ENCODE peak calls at places on chromosomes 5 and 9, in five cellular contexts. G is CD8-positive, alpha-beta T cell; V is CD8-positive, alpha-beta memory T cell; S is Peyer's patch; L is psoas muscle. M is an unnamed sample.
A peak's percentile ranks its signal among the peaks of the same experiment; 100 is the strongest.

GRCh38 chr9:89999534-90000370 is 394.9 kb downstream of the GADD45G start:
- DNase-seq in G (peak; percentile 31), V (no peak), S (peak; percentile 80), L (peak; percentile 67), M (peak; percentile 96)

GRCh38 chr5:11909471-11909870 is 5.2 kb upstream of the CTNND2 start:
- DNase-seq in G (no peak), V (no peak), S (no peak), L (no peak), M (no peak)

GRCh38 chr5:89855417-89855816 is 554.1 kb downstream of the CETN3 start:
- DNase-seq in G (no peak), V (no peak), S (no peak), L (no peak), M (no peak)

GRCh38 chr5:432201-432927 is 10.6 kb upstream of the EXOC3 start:
- DNase-seq in G (no peak), V (no peak), S (no peak), L (no peak), M (no peak)

GRCh38 chr9:72473474-72474241 is 47.8 kb upstream of the TMC1 start:
- DNase-seq in G (no peak), V (no peak), S (no peak), L (no peak), M (peak; percentile 62)

GRCh38 chr9:122402403-122403268 is 31.8 kb downstream of the PTGS1 start:
- DNase-seq in G (no peak), V (no peak), S (no peak), L (no peak), M (no peak)

GRCh38 chr9:13281356-13282016 is 2.0 kb upstream of the MPDZ start:
- DNase-seq in G (no peak), V (no peak), S (no peak), L (no peak), M (no peak)

GRCh38 chr5:163381832-163382231 is 55.6 kb upstream of the CCNG1 start:
- DNase-seq in G (no peak), V (no peak), S (no peak), L (no peak), M (no peak)

GRCh38 chr5:111670826-111671492 is 86.0 kb downstream of the NREP start:
- DNase-seq in G (no peak), V (no peak), S (no peak), L (no peak), M (no peak)

GRCh38 chr5:159341145-159341544 is 10.9 kb upstream of the IL12B start:
- DNase-seq in G (no peak), V (no peak), S (no peak), L (no peak), M (no peak)

GRCh38 chr9:7117676-7118561 is 360.1 kb downstream of the KDM4C start:
- DNase-seq in G (no peak), V (no peak), S (no peak), L (no peak), M (no peak)

GRCh38 chr9:1619915-1620705 is 395.0 kb upstream of the SMARCA2 start:
- DNase-seq in G (no peak), V (no peak), S (no peak), L (no peak), M (no peak)

GRCh38 chr9:133876144-133876543 is 116.0 kb downstream of the VAV2 start:
- DNase-seq in G (no peak), V (no peak), S (no peak), L (no peak), M (no peak)

GRCh38 chr9:94167055-94167346 is 82.7 kb downstream of the PTPDC1 start:
- DNase-seq in G (no peak), V (no peak), S (no peak), L (no peak), M (peak; percentile 85)

GRCh38 chr5:130874861-130875419 is 290.1 kb downstream of the HINT1 start:
- DNase-seq in G (no peak), V (no peak), S (no peak), L (no peak), M (no peak)

GRCh38 chr9:95726756-95727155 is 148.7 kb upstream of the ERCC6L2 start:
- DNase-seq in G (no peak), V (no peak), S (no peak), L (no peak), M (peak; percentile 45)

GRCh38 chr9:133844876-133845658 is 106.9 kb upstream of the SARDH start:
- DNase-seq in G (no peak), V (no peak), S (peak; percentile 40), L (peak; percentile 78), M (no peak)

GRCh38 chr9:81150016-81150625 is 539.2 kb downstream of the TLE1 start:
- DNase-seq in G (no peak), V (no peak), S (no peak), L (no peak), M (no peak)

GRCh38 chr5:6760003-6760402 is 46.8 kb downstream of the TENT4A start:
- DNase-seq in G (no peak), V (no peak), S (no peak), L (no peak), M (no peak)

GRCh38 chr5:83277154-83277553 is 194.4 kb upstream of the VCAN start:
- DNase-seq in G (no peak), V (no peak), S (no peak), L (no peak), M (no peak)

GRCh38 chr9:25857167-25857566 is 178.9 kb upstream of the TUSC1 start:
- DNase-seq in G (no peak), V (no peak), S (no peak), L (no peak), M (no peak)

GRCh38 chr5:88675758-88676636 is 207.0 kb downstream of the MEF2C start:
- DNase-seq in G (no peak), V (no peak), S (no peak), L (no peak), M (peak; percentile 59)

GRCh38 chr5:39638803-39639202 is 214.0 kb upstream of the DAB2 start:
- DNase-seq in G (no peak), V (no peak), S (no peak), L (no peak), M (no peak)

GRCh38 chr5:39640552-39640951 is 215.8 kb upstream of the DAB2 start:
- DNase-seq in G (no peak), V (no peak), S (no peak), L (no peak), M (no peak)

DNA sequence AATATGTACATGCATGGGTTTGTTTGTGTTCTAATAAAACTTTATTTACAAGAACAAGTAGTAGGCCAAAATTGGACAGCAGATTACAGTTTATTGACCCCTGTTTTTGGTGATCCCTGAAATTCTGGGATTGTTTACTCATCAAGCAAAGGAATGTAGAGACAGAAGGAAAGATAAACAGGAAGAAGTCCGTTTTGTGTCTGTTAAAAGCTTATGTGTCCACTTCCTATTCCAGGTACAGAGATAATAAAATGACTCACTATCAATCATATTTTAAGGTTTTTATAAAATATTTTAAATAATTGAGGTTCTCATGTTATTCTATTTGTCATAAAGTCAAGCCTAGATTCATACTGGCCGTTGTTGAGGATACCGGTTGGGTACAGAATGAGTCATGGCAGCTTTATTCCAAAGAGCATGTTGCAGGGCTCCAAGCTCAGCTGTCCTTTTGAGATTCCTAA is 214.9 kb upstream of the DAB2 start:
- DNase-seq in G (no peak), V (no peak), S (no peak), L (no peak), M (peak; percentile 26)
- H3K27ac ChIP-seq in G (no peak overlapping the region), V (no peak overlapping the region), S (no peak overlapping the region), L (no peak overlapping the region), M (no peak overlapping the region)

GRCh38 chr5:157280927-157281326 is 15.0 kb downstream of the CYFIP2 start:
- DNase-seq in G (no peak), V (no peak), S (no peak), L (no peak), M (no peak)
- H3K4me1 ChIP-seq in G (peaks cover 92% of the 10 kb centered on the region), V (peaks cover 89% of the 10 kb centered on the region), S (no peaks in the 10 kb centered on the region), L (peaks cover 9% of the 10 kb centered on the region), M (no peaks in the 10 kb centered on the region)

GRCh38 chr5:179818746-179819295 is 1.9 kb upstream of the SQSTM1 start:
- DNase-seq in G (peak; percentile 83), V (peak; percentile 95), S (peak; percentile 94), L (peak; percentile 95), M (peak; percentile 96)

GRCh38 chr5:179821298-179822058 is 773 bp downstream of the SQSTM1 start:
- DNase-seq in G (peak; percentile 83), V (peak; percentile 87), S (peak; percentile 91), L (peak; percentile 94), M (peak; percentile 95)

GRCh38 chr5:179820483-179821297 is at the start of gene SQSTM1:
- DNase-seq in G (peak; percentile 81), V (peak; percentile 73), S (peak; percentile 75), L (peak; percentile 85), M (peak; percentile 80)

GRCh38 chr5:179820127-179820482 is 600 bp upstream of the SQSTM1 start:
- DNase-seq in G (no peak), V (no peak), S (no peak), L (no peak), M (no peak)

DNA sequence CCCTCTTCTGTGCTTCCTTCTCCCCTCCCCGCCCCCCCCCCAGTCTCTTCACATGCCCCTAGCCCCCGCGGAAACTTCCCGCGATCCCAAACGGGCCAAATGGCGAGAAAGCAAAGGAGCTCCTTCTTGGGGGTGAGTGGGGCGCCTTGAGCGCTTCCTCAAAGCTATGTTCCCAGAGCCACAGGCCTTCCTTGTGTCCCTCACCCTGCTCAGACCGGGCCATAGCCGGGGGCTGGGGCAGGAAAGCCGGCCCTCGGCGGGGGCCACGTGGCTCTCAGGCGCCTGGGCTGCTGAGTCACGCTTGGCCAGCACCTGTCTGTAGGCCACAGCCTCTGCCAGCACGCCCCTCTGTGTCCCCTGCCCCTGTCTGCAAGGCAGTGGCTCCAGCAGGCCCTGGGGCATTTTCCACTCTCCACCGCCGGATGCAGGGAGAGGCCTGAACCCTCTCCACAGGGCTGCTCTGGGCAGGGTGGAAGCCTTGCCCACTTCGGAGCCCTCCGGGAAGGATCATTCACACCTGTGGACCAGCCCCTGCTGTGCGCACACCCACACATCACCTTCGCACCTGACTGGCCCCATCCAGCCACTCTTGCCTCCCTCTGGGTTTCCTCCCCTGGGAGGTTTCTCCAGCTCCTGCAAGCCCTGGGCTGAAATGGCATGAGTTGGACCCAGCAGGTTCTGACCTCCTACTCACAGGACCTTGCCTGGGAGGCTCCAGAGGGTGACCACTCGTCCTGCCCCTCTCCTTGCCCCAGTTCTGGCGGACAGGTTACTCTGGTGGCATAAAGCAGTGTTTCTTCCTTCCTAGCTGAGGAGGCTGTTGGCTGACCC is 1.2 kb upstream of the SQSTM1 start:
- DNase-seq in G (no peak), V (peak; percentile 53), S (peak; percentile 70), L (peak; percentile 81), M (peak; percentile 54)
- H3K4me3 ChIP-seq in G (peak overlapping the region; percentile 57), V (peak overlapping the region; percentile 43), S (peak overlapping the region; percentile 77), L (peak overlapping the region; percentile 99), M (no peak overlapping the region)

DNA sequence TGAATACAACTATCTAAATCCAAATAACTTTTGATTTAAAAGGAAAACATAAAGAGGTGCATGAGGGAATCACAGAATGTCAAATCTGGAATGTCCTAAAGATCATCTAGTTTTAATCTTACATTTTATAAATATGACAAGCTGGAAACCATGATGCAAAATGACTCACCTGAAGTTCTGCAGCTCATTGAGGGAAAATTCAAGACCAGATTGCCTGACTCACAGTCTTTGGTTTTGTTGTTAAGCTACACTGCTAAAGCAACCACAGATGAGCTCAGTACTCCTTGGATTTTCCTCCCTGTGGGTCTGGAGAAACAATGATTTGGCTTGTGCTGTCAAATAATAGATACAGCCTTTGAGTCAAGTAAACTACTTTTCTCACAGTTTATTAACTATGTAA is 19.1 kb upstream of the EDIL3 start:
- DNase-seq in G (no peak), V (no peak), S (no peak), L (no peak), M (no peak)
- H3K27ac ChIP-seq in G (no peak overlapping the region), V (no peak overlapping the region), S (no peak overlapping the region), L (no peak overlapping the region), M (no peak overlapping the region)

M was measured in small intestine.